ENCODE peak calls at places on chromosomes 4 and X, in five cellular contexts. D is lung, A is substantia nigra, T is HCEC 1CT, K is dorsolateral prefrontal cortex. S is an unnamed sample.

GRCh38 chr4:173506780-173507211 is 23.2 kb downstream of the HAND2 start:
- DNase-seq in T (no peak), K (no peak), A (no peak), D (no peak), S (no peak)

GRCh38 chrX:129984196-129984962 is 1.9 kb downstream of the BCORL1 start:
- DNase-seq in K (no peak), T (no peak), D (no peak), A (no peak), S (no peak)

GRCh38 chrX:104141087-104141760 is 15.6 kb downstream of the SLC25A53 start:
- DNase-seq in D (no peak), T (no peak), K (no peak), A (no peak), S (no peak)

GRCh38 chr4:1036976-1037810 is 25.8 kb downstream of the FGFRL1 start:
- DNase-seq in A (no peak), T (no peak), D (no peak), K (no peak), S (no peak)

GRCh38 chrX:10598540-10598939 is 21.8 kb downstream of the MID1 start:
- DNase-seq in D (no peak), A (no peak), K (no peak), T (no peak), S (no peak)

GRCh38 chrX:26373829-26374228 is 157.9 kb downstream of the MAGEB5 start:
- DNase-seq in D (no peak), A (no peak), K (no peak), T (no peak), S (no peak)

GRCh38 chrX:102624105-102624504 is 24.8 kb downstream of the ARMCX5 start:
- DNase-seq in T (no peak), D (no peak), K (no peak), A (no peak), S (peak; percentile 1)

GRCh38 chr4:154741877-154742851 is 1.6 kb upstream of the LRAT start:
- DNase-seq in K (no peak), D (no peak), T (no peak), A (no peak), S (no peak)

GRCh38 chr4:121650741-121651140 is 46.0 kb downstream of the ANXA5 start:
- DNase-seq in K (no peak), T (no peak), D (no peak), A (no peak), S (no peak)

GRCh38 chr4:54784188-54784671 is 126.5 kb downstream of the KIT start:
- DNase-seq in T (peak; percentile 93), D (peak; percentile 51), K (peak; percentile 80), A (peak; percentile 71), S (peak; percentile 69)

GRCh38 chr4:7260569-7260968 is 68.2 kb downstream of the SORCS2 start:
- DNase-seq in K (no peak), A (no peak), D (no peak), T (no peak), S (no peak)

GRCh38 chrX:95058815-95059214 is 1384.8 kb downstream of the FAM133A start:
- DNase-seq in A (no peak), T (peak; percentile 88), D (no peak), K (no peak), S (no peak)

GRCh38 chr4:3767569-3768288 is 1.5 kb downstream of the ADRA2C start:
- DNase-seq in A (no peak), T (no peak), D (no peak), K (no peak), S (no peak)

GRCh38 chrX:1097328-1097727 is 115.1 kb downstream of the CRLF2 start:
- DNase-seq in K (no peak), A (no peak), T (no peak), D (no peak), S (no peak)

GRCh38 chr4:154586296-154587033 is 4.1 kb downstream of the FGA start:
- DNase-seq in A (no peak), T (no peak), K (no peak), D (no peak), S (no peak)

GRCh38 chr4:182143822-182144620 is 99.2 kb upstream of the TENM3 start:
- DNase-seq in A (no peak), K (no peak), T (peak; percentile 47), D (no peak), S (no peak)

GRCh38 chr4:152999376-153000067 is 63.4 kb downstream of the FHDC1 start:
- DNase-seq in A (no peak), D (no peak), T (no peak), K (no peak), S (no peak)

GRCh38 chr4:6620296-6620695 is 20.2 kb upstream of the MRFAP1 start:
- DNase-seq in T (no peak), A (no peak), D (no peak), K (no peak), S (no peak)

GRCh38 chrX:98627645-98628044 is 1743.9 kb downstream of the RPA4 start:
- DNase-seq in A (no peak), K (no peak), D (no peak), T (no peak), S (no peak)

GRCh38 chrX:115487608-115488007 is 73.4 kb upstream of the PLS3 start:
- DNase-seq in T (no peak), A (no peak), D (no peak), K (no peak), S (no peak)

GRCh38 chr4:4914059-4914820 is 54.8 kb downstream of the MSX1 start:
- DNase-seq in D (no peak), T (no peak), A (no peak), K (no peak), S (no peak)

GRCh38 chrX:51804741-51805140 is 61.5 kb downstream of the GSPT2 start:
- DNase-seq in D (no peak), A (no peak), T (no peak), K (no peak), S (no peak)

GRCh38 chr4:90186229-90186628 is 59.0 kb downstream of the CCSER1 start:
- DNase-seq in D (no peak), A (no peak), K (no peak), T (no peak), S (no peak)

GRCh38 chr4:113901994-113902787 is 77.3 kb downstream of the ARSJ start:
- DNase-seq in A (no peak), D (peak; percentile 70), K (no peak), T (no peak), S (no peak)

GRCh38 chr4:47510506-47511143 is 25.6 kb downstream of the ATP10D start:
- DNase-seq in T (peak; percentile 31), K (no peak), A (no peak), D (no peak), S (no peak)

GRCh38 chr4:32689520-32689919 is 1969.4 kb downstream of the PCDH7 start:
- DNase-seq in T (no peak), D (no peak), K (no peak), A (no peak), S (no peak)

GRCh38 chr4:103204114-103204513 is 6.0 kb upstream of the CENPE start:
- DNase-seq in D (no peak), T (peak; percentile 23), K (no peak), A (no peak), S (no peak)

GRCh38 chr4:52606766-52607165 is 52.3 kb downstream of the USP46 start:
- DNase-seq in K (no peak), T (no peak), A (no peak), D (no peak), S (no peak)

GRCh38 chr4:78320353-78320935 is 231.1 kb upstream of the ANXA3 start:
- DNase-seq in T (no peak), K (no peak), A (no peak), D (no peak), S (no peak)

GRCh38 chr4:10077492-10078335 is 38.9 kb downstream of the WDR1 start:
- DNase-seq in T (no peak), D (no peak), K (no peak), A (no peak), S (no peak)

GRCh38 chr4:98516042-98516440 is 142.4 kb downstream of the TSPAN5 start:
- DNase-seq in D (no peak), K (no peak), A (no peak), T (peak; percentile 76), S (no peak)

GRCh38 chr4:87574996-87575395 is 33.3 kb upstream of the DSPP start:
- DNase-seq in D (peak; percentile 32), T (no peak), A (no peak), K (no peak), S (no peak)

GRCh38 chrX:102138064-102138463 is 4.2 kb downstream of the TCEAL6 start:
- DNase-seq in T (no peak), D (no peak), A (no peak), K (no peak), S (no peak)

GRCh38 chr4:17276821-17277220 is 235.1 kb downstream of the QDPR start:
- DNase-seq in T (peak; percentile 56), A (no peak), K (no peak), D (no peak), S (no peak)

GRCh38 chrX:123713434-123713833 is 19.4 kb downstream of the THOC2 start:
- DNase-seq in D (no peak), K (no peak), T (no peak), A (no peak), S (no peak)

S was measured in occipital lobe.